ENCODE peak calls at places on chromosomes 13 and 19, in six cellular contexts. K, U, R, E, X and J are unnamed samples.

GRCh38 chr13:101289764-101290163 is 126.5 kb downstream of the NALCN start:
- DNase-seq in X (no peak), K (no peak), U (peak), E (peak), R (no peak), J (peak)

GRCh38 chr13:29543230-29544215 is 52.0 kb downstream of the SLC7A1 start:
- DNase-seq in X (no peak), U (peak), K (no peak), R (peak), E (peak), J (no peak)

GRCh38 chr19:1243768-1244692 is 2.5 kb downstream of the ATP5F1D start:
- DNase-seq in U (peak), R (peak), K (peak), E (peak), X (peak), J (peak)

GRCh38 chr19:56507446-56508281 is at the start of gene ZNF471:
- DNase-seq in K (peak), U (peak), X (peak), E (peak), R (peak), J (peak)

GRCh38 chr13:53028637-53029121 is at the start of gene OLFM4:
- DNase-seq in X (no peak), U (no peak), E (no peak), K (no peak), R (no peak), J (no peak)

GRCh38 chr13:49908637-49909036 is 27.5 kb downstream of the SPRYD7 start:
- DNase-seq in X (no peak), U (no peak), K (no peak), R (no peak), E (no peak), J (no peak)

GRCh38 chr13:98479496-98480003 is 97.4 kb downstream of the STK24 start:
- DNase-seq in E (no peak), X (no peak), U (no peak), K (no peak), R (no peak), J (no peak)

GRCh38 chr19:10219678-10220077 is 11.5 kb downstream of the S1PR2 start:
- DNase-seq in E (peak), K (no peak), U (peak), X (no peak), R (peak), J (peak)

GRCh38 chr13:87130401-87130800 is 540.8 kb upstream of the SLITRK5 start:
- DNase-seq in R (no peak), E (no peak), K (no peak), U (no peak), X (no peak), J (no peak)

GRCh38 chr19:27717825-27718224 is 1495.1 kb downstream of the UQCRFS1 start:
- DNase-seq in K (no peak), X (no peak), U (no peak), E (no peak), R (no peak), J (no peak)

GRCh38 chr13:25181597-25181996 is 9.5 kb upstream of the AMER2 start:
- DNase-seq in U (no peak), R (no peak), E (no peak), X (no peak), K (no peak), J (no peak)

GRCh38 chr13:75514080-75515040 is 23.3 kb downstream of the COMMD6 start:
- DNase-seq in E (peak), K (no peak), R (no peak), X (no peak), U (no peak), J (no peak)

GRCh38 chr13:32023096-32023495 is 8.5 kb upstream of the FRY start:
- DNase-seq in U (no peak), X (no peak), K (no peak), R (no peak), E (no peak), J (no peak)

GRCh38 chr13:106343831-106344230 is 191.6 kb downstream of the EFNB2 start:
- DNase-seq in E (no peak), R (no peak), X (no peak), U (no peak), K (no peak), J (no peak)

GRCh38 chr13:69619651-69620050 is 488.0 kb upstream of the ATXN8OS start:
- DNase-seq in R (no peak), E (no peak), U (no peak), X (no peak), K (no peak), J (no peak)

GRCh38 chr13:28584873-28585317 is 74.0 kb upstream of the POMP start:
- DNase-seq in E (peak), R (no peak), K (no peak), U (no peak), X (no peak), J (no peak)

GRCh38 chr13:35957174-35957867 is 173.9 kb downstream of the DCLK1 start:
- DNase-seq in E (peak), X (no peak), R (no peak), K (no peak), U (no peak), J (peak)

GRCh38 chr19:14786421-14786851 is 8.1 kb upstream of the ADGRE2 start:
- DNase-seq in X (no peak), R (no peak), E (peak), U (peak), K (no peak), J (no peak)

GRCh38 chr13:21402586-21403307 is 56.4 kb downstream of the ZDHHC20 start:
- DNase-seq in E (peak), X (no peak), R (peak), K (no peak), U (no peak), J (peak)

GRCh38 chr19:41325947-41326706 is 16.2 kb downstream of the CCDC97 start:
- DNase-seq in U (no peak), R (no peak), K (no peak), E (peak), X (peak), J (peak)

GRCh38 chr19:5376928-5377327 is 36.3 kb upstream of the PTPRS start:
- DNase-seq in U (no peak), X (no peak), E (no peak), R (no peak), K (no peak), J (no peak)

GRCh38 chr19:42191855-42192254 is 25.6 kb downstream of the DEDD2 start:
- DNase-seq in U (no peak), R (no peak), X (no peak), K (no peak), E (peak), J (peak)

GRCh38 chr13:44142540-44142867 is 231.1 kb upstream of the SERP2 start:
- DNase-seq in U (peak), X (no peak), E (no peak), K (no peak), R (no peak), J (no peak)

GRCh38 chr13:38180670-38181069 is 169.0 kb upstream of the UFM1 start:
- DNase-seq in E (no peak), X (no peak), U (no peak), R (no peak), K (no peak), J (no peak)